ENCODE peak calls at places on chromosomes 6 and 20, in four cellular contexts. V, Y, H and Z are unnamed samples.

GRCh38 chr20:38084425-38084951 is 50.9 kb downstream of the RPRD1B start:
- DNase-seq in V (no peak), Y (no peak), H (peak; percentile 43), Z (no peak)

GRCh38 chr6:167706313-167707109 is 120.2 kb upstream of the AFDN start:
- DNase-seq in V (no peak), Y (peak; percentile 56), H (no peak), Z (no peak)

GRCh38 chr6:123393333-123393732 is 243.4 kb downstream of the TRDN start:
- DNase-seq in V (no peak), Y (no peak), H (peak; percentile 17), Z (peak; percentile 88)

GRCh38 chr20:11394145-11394833 is 523.4 kb upstream of the BTBD3 start:
- DNase-seq in V (no peak), Y (no peak), H (no peak), Z (no peak)

GRCh38 chr20:45909336-45909808 is 2.6 kb downstream of the PLTP start:
- DNase-seq in V (no peak), Y (no peak), H (no peak), Z (no peak)

GRCh38 chr6:4849628-4850027 is 73.4 kb downstream of the CDYL start:
- DNase-seq in V (no peak), Y (no peak), H (no peak), Z (no peak)

GRCh38 chr6:9612489-9612888 is 802.4 kb downstream of the TFAP2A start:
- DNase-seq in V (no peak), Y (no peak), H (no peak), Z (no peak)

GRCh38 chr20:31842471-31843157 is 2.8 kb downstream of the FOXS1 start:
- DNase-seq in V (no peak), Y (no peak), H (no peak), Z (no peak)

GRCh38 chr6:27078734-27079357 is 168.7 kb upstream of the PRSS16 start:
- DNase-seq in V (peak; percentile 25), Y (peak; percentile 14), H (peak; percentile 85), Z (peak; percentile 88)

GRCh38 chr20:48329676-48330644 is 497.8 kb downstream of the PREX1 start:
- DNase-seq in V (no peak), Y (no peak), H (peak; percentile 49), Z (no peak)

GRCh38 chr6:169955796-169956493 is 204.5 kb downstream of the ERMARD start:
- DNase-seq in V (no peak), Y (no peak), H (no peak), Z (no peak)

GRCh38 chr6:39440039-39440426 is 117.5 kb upstream of the KCNK16 start:
- DNase-seq in V (no peak), Y (no peak), H (no peak), Z (no peak)